ENCODE peak calls at places on chromosome 16, in ten cellular contexts. B, I, F, C, X, T, Y, P, S and D are unnamed samples.

GRCh38 chr16:64621616-64622015 is 500.2 kb downstream of the CDH11 start:
- DNase-seq in Y (no peak), S (no peak), I (no peak), F (no peak), T (no peak), B (peak), P (no peak), C (no peak), X (no peak), D (no peak)

GRCh38 chr16:4640572-4641305 is 16.1 kb downstream of the MGRN1 start:
- DNase-seq in F (no peak), X (no peak), I (no peak), B (no peak), P (peak), T (no peak), S (no peak), C (no peak), Y (no peak), D (no peak)

GRCh38 chr16:75377971-75378386 is 55.3 kb downstream of the CFDP1 start:
- DNase-seq in B (peak), C (no peak), Y (no peak), X (no peak), F (no peak), T (no peak), P (peak), I (no peak), S (peak), D (no peak)

GRCh38 chr16:69741951-69742904 is 12.5 kb downstream of the NOB1 start:
- DNase-seq in C (no peak), B (no peak), Y (peak), X (peak), P (no peak), S (no peak), I (peak), F (peak), T (no peak), D (no peak)

GRCh38 chr16:49737541-49737940 is 118.4 kb downstream of the ZNF423 start:
- DNase-seq in I (no peak), B (no peak), P (no peak), C (no peak), Y (no peak), T (no peak), S (no peak), F (no peak), X (no peak), D (no peak)

GRCh38 chr16:48955791-48956190 is 325.8 kb downstream of the CBLN1 start:
- DNase-seq in S (no peak), Y (no peak), I (no peak), B (no peak), P (no peak), X (no peak), F (no peak), C (no peak), T (no peak), D (no peak)

GRCh38 chr16:82585675-82586074 is 41.1 kb upstream of the CDH13 start:
- DNase-seq in C (no peak), X (no peak), B (no peak), S (no peak), T (no peak), I (no peak), F (no peak), P (peak), Y (no peak), D (no peak)

GRCh38 chr16:78183886-78184553 is 84.6 kb downstream of the WWOX start:
- DNase-seq in S (no peak), Y (no peak), I (no peak), C (no peak), P (no peak), X (no peak), T (no peak), F (no peak), B (no peak), D (no peak)

GRCh38 chr16:11914759-11915643 is 755 bp downstream of the GSPT1 start:
- DNase-seq in C (peak), F (peak), S (peak), X (peak), P (peak), Y (no peak), I (peak), B (no peak), T (no peak), D (peak)

GRCh38 chr16:26614102-26614864 is 452.4 kb upstream of the C16orf82 start:
- DNase-seq in S (no peak), F (no peak), Y (no peak), I (no peak), T (no peak), X (no peak), P (no peak), C (no peak), B (no peak), D (no peak)

GRCh38 chr16:71734511-71734910 is 10.0 kb upstream of the PHLPP2 start:
- DNase-seq in I (no peak), X (no peak), C (no peak), P (no peak), S (no peak), Y (no peak), T (no peak), F (no peak), B (no peak), D (no peak)

GRCh38 chr16:57260294-57260929 is 15.4 kb downstream of the ARL2BP start:
- DNase-seq in C (no peak), P (peak), I (no peak), B (peak), S (no peak), F (peak), Y (no peak), X (no peak), T (no peak), D (no peak)

GRCh38 chr16:19086322-19087199 is 19.1 kb downstream of the COQ7 start:
- DNase-seq in T (peak), Y (peak), I (peak), B (peak), P (peak), C (peak), S (peak), X (peak), F (peak), D (peak)

GRCh38 chr16:28035866-28036393 is 27.6 kb downstream of the GSG1L start:
- DNase-seq in S (no peak), X (no peak), P (no peak), C (no peak), T (no peak), Y (no peak), I (no peak), F (no peak), B (no peak), D (no peak)

GRCh38 chr16:89005201-89006035 is 28.4 kb upstream of the CBFA2T3 start:
- DNase-seq in T (no peak), B (no peak), S (no peak), F (no peak), Y (no peak), I (no peak), X (peak), P (no peak), C (no peak), D (no peak)

GRCh38 chr16:66881964-66882508 is 1.7 kb downstream of the PDP2 start:
- DNase-seq in P (no peak), I (no peak), B (no peak), T (no peak), X (no peak), Y (no peak), C (no peak), F (no peak), S (no peak), D (no peak)

GRCh38 chr16:69626256-69626655 is 60.5 kb downstream of the NFAT5 start:
- DNase-seq in C (no peak), F (no peak), T (no peak), X (no peak), I (no peak), S (no peak), B (peak), Y (no peak), P (peak), D (no peak)

GRCh38 chr16:72355561-72355960 is 183.6 kb upstream of the PMFBP1 start:
- DNase-seq in Y (no peak), S (no peak), I (no peak), X (no peak), B (peak), C (no peak), F (no peak), P (peak), T (no peak), D (no peak)

GRCh38 chr16:66325977-66326376 is 40.5 kb upstream of the CDH5 start:
- DNase-seq in Y (no peak), B (no peak), I (no peak), C (no peak), S (no peak), T (no peak), F (no peak), P (no peak), X (no peak), D (no peak)

GRCh38 chr16:2252806-2253148 is 1.4 kb upstream of the ECI1 start:
- DNase-seq in F (no peak), T (no peak), B (no peak), Y (no peak), I (no peak), X (no peak), C (no peak), P (no peak), S (no peak), D (no peak)

GRCh38 chr16:54928016-54928356 is 2.7 kb upstream of the IRX5 start:
- DNase-seq in P (no peak), I (no peak), T (no peak), X (no peak), C (no peak), F (no peak), Y (no peak), S (no peak), B (no peak), D (no peak)

GRCh38 chr16:1428511-1428910 is 2.4 kb upstream of the PERCC1 start:
- DNase-seq in I (no peak), S (peak), P (peak), Y (no peak), X (no peak), C (no peak), T (no peak), B (no peak), F (no peak), D (no peak)